ENCODE peak calls at places on chromosomes 13 and 19, in five cellular contexts. Z, M, A, R and N are unnamed samples.

GRCh38 chr19:7542556-7543348 is 7.2 kb downstream of the PNPLA6 start:
- DNase-seq in Z (no peak), M (no peak), A (no peak), R (no peak), N (no peak)

GRCh38 chr19:35741216-35741541 is 1.1 kb downstream of the IGFLR1 start:
- DNase-seq in Z (no peak), M (no peak), A (no peak), R (no peak), N (no peak)

GRCh38 chr13:110713642-110713952 is at the start of gene ING1:
- DNase-seq in Z (no peak), M (no peak), A (no peak), R (no peak), N (no peak)

GRCh38 chr19:7516878-7517277 is 975 bp downstream of the ZNF358 start:
- DNase-seq in Z (no peak), M (no peak), A (no peak), R (peak; percentile 52), N (no peak)

GRCh38 chr13:43785681-43786471 is 896 bp downstream of the ENOX1 start:
- DNase-seq in Z (peak; percentile 70), M (peak; percentile 84), A (peak; percentile 69), R (peak; percentile 89), N (peak; percentile 90)

GRCh38 chr19:33794578-33795369 is 1.9 kb upstream of the KCTD15 start:
- DNase-seq in Z (no peak), M (no peak), A (no peak), R (peak; percentile 73), N (peak; percentile 46)

GRCh38 chr13:111269508-111269907 is 50.9 kb upstream of the TEX29 start:
- DNase-seq in Z (no peak), M (no peak), A (no peak), R (no peak), N (no peak)

GRCh38 chr19:49889687-49890348 is 6.9 kb downstream of the IL4I1 start:
- DNase-seq in Z (peak; percentile 77), M (no peak), A (peak; percentile 71), R (peak; percentile 82), N (peak; percentile 82)

GRCh38 chr13:76848596-76848995 is 37.6 kb downstream of the KCTD12 start:
- DNase-seq in Z (no peak), M (peak; percentile 78), A (no peak), R (no peak), N (no peak)

GRCh38 chr19:36112678-36113077 is 1.7 kb downstream of the OVOL3 start:
- DNase-seq in Z (no peak), M (no peak), A (no peak), R (no peak), N (no peak)

GRCh38 chr13:21051675-21052074 is 9.7 kb downstream of the LATS2 start:
- DNase-seq in Z (no peak), M (no peak), A (no peak), R (no peak), N (no peak)

GRCh38 chr13:30421093-30422055 is 919 bp upstream of the UBE2L5 start:
- DNase-seq in Z (peak; percentile 82), M (peak; percentile 92), A (peak; percentile 82), R (peak; percentile 77), N (peak; percentile 80)

GRCh38 chr19:6536138-6536671 is 5.4 kb downstream of the TNFSF9 start:
- DNase-seq in Z (peak; percentile 50), M (no peak), A (peak; percentile 74), R (peak; percentile 88), N (no peak)

GRCh38 chr19:16338470-16339360 is 14.1 kb downstream of the KLF2 start:
- DNase-seq in Z (no peak), M (no peak), A (peak; percentile 40), R (no peak), N (peak; percentile 42)

DNA sequence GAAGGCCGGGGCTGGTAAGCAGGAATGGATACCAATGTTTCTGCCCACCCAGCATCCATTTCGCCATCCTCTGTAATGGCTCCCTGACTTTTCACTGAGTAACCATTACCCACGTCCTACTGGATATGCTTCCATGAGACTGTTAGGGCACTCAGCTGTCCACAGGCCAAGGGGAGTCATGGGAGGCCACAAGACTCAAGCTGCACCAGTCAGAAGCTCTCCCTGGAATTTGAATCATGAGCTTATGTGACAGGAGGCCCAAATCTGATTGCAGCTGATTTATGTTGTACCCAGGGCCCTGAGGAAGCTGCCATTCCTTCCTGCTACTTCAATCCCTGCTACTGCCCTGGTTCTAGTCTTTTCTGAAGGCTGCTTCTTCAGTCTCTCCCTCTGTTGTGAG is 28.3 kb downstream of the DEDD2 start:
- DNase-seq in Z (no peak), M (no peak), A (no peak), R (no peak), N (no peak)
- H3K4me1 ChIP-seq in Z (peaks cover 27% of the 10 kb centered on the region), M (peaks cover 11% of the 10 kb centered on the region), A (peaks cover 6% of the 10 kb centered on the region), R (no peaks in the 10 kb centered on the region), N (no peaks in the 10 kb centered on the region)

GRCh38 chr19:53868892-53869804 is 1.5 kb downstream of the MYADM start:
- DNase-seq in Z (peak; percentile 90), M (peak; percentile 94), A (peak; percentile 93), R (peak; percentile 91), N (peak; percentile 94)
- TF ChIP-seq EP300 in Z (peak; percentile 54), M (no peak), A (no peak), R (no peak), N (no peak)

GRCh38 chr19:18419699-18420460 is 682 bp downstream of the SSBP4 start:
- DNase-seq in Z (no peak), M (no peak), A (peak; percentile 65), R (peak; percentile 79), N (peak; percentile 63)
- H3K4me1 ChIP-seq in Z (peaks cover 94% of the 10 kb centered on the region), M (peaks cover 89% of the 10 kb centered on the region), A (peaks cover 70% of the 10 kb centered on the region), R (peaks cover 47% of the 10 kb centered on the region), N (peaks cover 17% of the 10 kb centered on the region)

GRCh38 chr13:54018485-54018884 is 989.9 kb downstream of the OLFM4 start:
- DNase-seq in Z (no peak), M (no peak), A (no peak), R (no peak), N (no peak)
- TF ChIP-seq EP300 in Z (no peak), M (no peak), A (no peak), R (no peak), N (no peak)

GRCh38 chr19:18508585-18508984 is 13.3 kb downstream of the ELL start:
- DNase-seq in Z (no peak), M (no peak), A (no peak), R (no peak), N (no peak)

GRCh38 chr19:18513868-18514267 is 8.0 kb downstream of the ELL start:
- DNase-seq in Z (no peak), M (no peak), A (no peak), R (peak; percentile 79), N (peak; percentile 67)

GRCh38 chr19:18507021-18507726 is 14.7 kb downstream of the ELL start:
- DNase-seq in Z (peak; percentile 74), M (no peak), A (peak; percentile 63), R (peak; percentile 57), N (no peak)

GRCh38 chr19:18507727-18508440 is 14.0 kb downstream of the ELL start:
- DNase-seq in Z (no peak), M (no peak), A (no peak), R (no peak), N (peak; percentile 47)

DNA sequence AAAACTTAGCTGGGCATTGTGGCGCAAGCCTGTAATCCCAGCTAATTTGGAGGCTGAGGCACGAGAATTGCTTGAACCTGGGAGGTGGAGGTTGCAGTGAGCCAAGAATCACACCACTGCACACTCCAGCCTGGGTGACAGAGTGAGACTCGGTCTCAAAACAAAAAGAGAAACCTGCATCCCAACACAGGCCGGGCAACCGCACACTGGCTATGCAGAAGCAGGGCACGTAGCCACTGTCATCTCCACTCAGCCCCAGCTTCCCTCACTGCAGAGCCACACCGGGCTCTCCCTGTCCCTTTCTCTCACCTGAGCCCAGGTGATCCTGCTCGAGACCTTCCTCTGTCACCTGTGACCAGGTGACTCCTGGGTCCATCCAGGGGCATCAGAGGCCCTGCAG is 11.7 kb downstream of the ELL start:
- DNase-seq in Z (no peak), M (no peak), A (no peak), R (no peak), N (no peak)
- H3K4me1 ChIP-seq in Z (peaks cover 97% of the 10 kb centered on the region), M (peaks cover 71% of the 10 kb centered on the region), A (peaks cover 68% of the 10 kb centered on the region), R (peaks cover 37% of the 10 kb centered on the region), N (peaks cover 47% of the 10 kb centered on the region)

GRCh38 chr19:2952953-2953481 is 8.2 kb upstream of the ZNF77 start:
- DNase-seq in Z (peak; percentile 85), M (no peak), A (peak; percentile 82), R (no peak), N (no peak)
- TF ChIP-seq EP300 in Z (no peak), M (no peak), A (no peak), R (no peak), N (no peak)

DNA sequence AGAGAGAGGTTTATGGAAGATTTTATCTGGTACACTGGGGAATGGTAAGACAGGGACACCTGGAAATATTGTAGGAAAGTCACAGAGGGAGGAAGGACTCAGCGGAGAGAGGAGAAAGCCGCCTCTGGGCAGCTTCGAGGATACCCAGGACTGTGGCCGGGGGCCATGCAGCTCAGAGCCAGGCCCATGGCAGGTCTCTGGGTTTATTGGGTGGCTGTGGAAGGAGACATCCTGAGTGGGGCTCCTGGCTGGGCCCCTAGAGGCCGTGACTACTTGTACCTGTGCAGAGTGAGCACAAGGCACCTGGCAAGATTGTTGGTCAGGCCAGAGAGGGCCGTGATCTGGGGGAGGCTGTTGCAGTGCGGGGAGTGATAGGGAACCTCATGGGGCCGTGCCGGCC is 3.4 kb downstream of the DAZAP1 start:
- DNase-seq in Z (no peak), M (no peak), A (no peak), R (no peak), N (no peak)
- H3K4me1 ChIP-seq in Z (peaks cover 84% of the 10 kb centered on the region), M (peaks cover 85% of the 10 kb centered on the region), A (peaks cover 65% of the 10 kb centered on the region), R (peaks cover 29% of the 10 kb centered on the region), N (peaks cover 43% of the 10 kb centered on the region)